ENCODE peak calls at places on chromosomes 4 and X, in four cellular contexts. S is stimulated activated naive CD8-positive, alpha-beta T cell treated with anti-CD3 and anti-CD28 coated beads, Interleukin-15, amount 100 ng/mL, for 72 hours; L is left cardiac atrium; P is activated T-cell treated with anti-CD3 and anti-CD28 coated beads, Interleukin-2, amount 50 U/mL, for 4 hours. N is an unnamed sample.

GRCh38 chrX:105375816-105376215 is 155.3 kb upstream of the TEX13A start:
- ATAC-seq in S (no peak), L (no peak), P (no peak), N (no peak)

GRCh38 chr4:163404080-163404479 is 60.4 kb downstream of the NPY5R start:
- ATAC-seq in S (no peak), L (no peak), P (no peak), N (no peak)

GRCh38 chr4:179328627-179329026 is 1886.4 kb upstream of the AGA start:
- ATAC-seq in S (no peak), L (no peak), P (no peak), N (no peak)

GRCh38 chrX:107659768-107660167 is 31.5 kb downstream of the PRPS1 start:
- ATAC-seq in S (no peak), L (peak; percentile 25), P (peak; percentile 35), N (no peak)

GRCh38 chrX:47482065-47482511 is 934 bp downstream of the ZNF41 start:
- ATAC-seq in S (peak; percentile 44), L (no peak), P (peak; percentile 31), N (peak; percentile 11)

GRCh38 chr4:24686866-24687672 is 102.7 kb upstream of the DHX15 start:
- ATAC-seq in S (no peak), L (peak; percentile 25), P (no peak), N (no peak)

GRCh38 chr4:11424000-11424399 is 4.7 kb downstream of the HS3ST1 start:
- ATAC-seq in S (peak; percentile 33), L (no peak), P (no peak), N (no peak)

GRCh38 chrX:38375888-38376287 is 23.5 kb downstream of the OTC start:
- ATAC-seq in S (no peak), L (no peak), P (no peak), N (no peak)

GRCh38 chr4:4884611-4885010 is 25.1 kb downstream of the MSX1 start:
- ATAC-seq in S (no peak), L (no peak), P (no peak), N (no peak)

GRCh38 chrX:32592786-32593185 is 618.6 kb downstream of the DMD start:
- ATAC-seq in S (no peak), L (no peak), P (no peak), N (no peak)

GRCh38 chrX:38305971-38306370 is 21.3 kb downstream of the RPGR start:
- ATAC-seq in S (no peak), L (peak; percentile 35), P (no peak), N (no peak)

GRCh38 chr4:7976025-7976424 is 36.4 kb upstream of the AFAP1 start:
- ATAC-seq in S (no peak), L (no peak), P (no peak), N (no peak)

N was measured in stimulated activated memory B cell treated with anti-CD40 and anti-IgM and Interleukin-4, amounts not matched to agents 10 μg/mL and 1 μg/mL and 100 μg/mL, for 72 hours.